ENCODE peak calls at places on chromosome 2, in six cellular contexts. One of them, this sample, is unnamed.
A peak's percentile ranks its signal among the peaks of the same experiment; 100 is the strongest.

GRCh38 chr2:157523270-157524059 is 79.6 kb upstream of the CYTIP start:
- DNase-seq in hepatocyte: no peak
- DNase-seq in CD4-positive, alpha-beta memory T cell: no peak
- DNase-seq in mesendoderm: no peak
- DNase-seq in lower lobe of right lung: no peak
- DNase-seq in Karpas-422: no peak
- DNase-seq in this sample: no peak

GRCh38 chr2:240635998-240636547 is 10.8 kb downstream of the GPR35 start:
- DNase-seq in hepatocyte: no peak
- DNase-seq in CD4-positive, alpha-beta memory T cell: no peak
- DNase-seq in mesendoderm: no peak
- DNase-seq in lower lobe of right lung: no peak
- DNase-seq in Karpas-422: no peak
- DNase-seq in this sample: no peak

GRCh38 chr2:56565143-56565542 is 381.4 kb downstream of the CCDC85A start:
- DNase-seq in hepatocyte: no peak
- DNase-seq in CD4-positive, alpha-beta memory T cell: no peak
- DNase-seq in mesendoderm: no peak
- DNase-seq in lower lobe of right lung: no peak
- DNase-seq in Karpas-422: no peak
- DNase-seq in this sample: no peak

GRCh38 chr2:195810340-195811098 is 153.5 kb downstream of the SLC39A10 start:
- DNase-seq in hepatocyte: no peak
- DNase-seq in CD4-positive, alpha-beta memory T cell: no peak
- DNase-seq in mesendoderm: no peak
- DNase-seq in lower lobe of right lung: no peak
- DNase-seq in Karpas-422: no peak
- DNase-seq in this sample: no peak

GRCh38 chr2:47323009-47323821 is 79.7 kb upstream of the MSH2 start:
- DNase-seq in hepatocyte: peak; percentile 86
- DNase-seq in CD4-positive, alpha-beta memory T cell: peak; percentile 57
- DNase-seq in mesendoderm: peak; percentile 82
- DNase-seq in lower lobe of right lung: peak; percentile 83
- DNase-seq in Karpas-422: peak; percentile 90
- DNase-seq in this sample: peak; percentile 57

GRCh38 chr2:179558010-179558911 is 293.6 kb upstream of the SESTD1 start:
- DNase-seq in hepatocyte: peak; percentile 19
- DNase-seq in CD4-positive, alpha-beta memory T cell: no peak
- DNase-seq in mesendoderm: no peak
- DNase-seq in lower lobe of right lung: no peak
- DNase-seq in Karpas-422: no peak
- DNase-seq in this sample: no peak

GRCh38 chr2:1866402-1867091 is 122.2 kb upstream of the PXDN start:
- DNase-seq in hepatocyte: no peak
- DNase-seq in CD4-positive, alpha-beta memory T cell: no peak
- DNase-seq in mesendoderm: peak; percentile 32
- DNase-seq in lower lobe of right lung: no peak
- DNase-seq in Karpas-422: no peak
- DNase-seq in this sample: no peak

GRCh38 chr2:23495661-23496114 is 110.7 kb downstream of the KLHL29 start:
- DNase-seq in hepatocyte: no peak
- DNase-seq in CD4-positive, alpha-beta memory T cell: no peak
- DNase-seq in mesendoderm: no peak
- DNase-seq in lower lobe of right lung: no peak
- DNase-seq in Karpas-422: no peak
- DNase-seq in this sample: no peak

GRCh38 chr2:150095361-150095760 is 392.1 kb downstream of the RND3 start:
- DNase-seq in hepatocyte: no peak
- DNase-seq in CD4-positive, alpha-beta memory T cell: no peak
- DNase-seq in mesendoderm: no peak
- DNase-seq in lower lobe of right lung: no peak
- DNase-seq in Karpas-422: no peak
- DNase-seq in this sample: no peak

GRCh38 chr2:239519081-239519920 is 118.5 kb upstream of the HDAC4 start:
- DNase-seq in hepatocyte: peak; percentile 33
- DNase-seq in CD4-positive, alpha-beta memory T cell: no peak
- DNase-seq in mesendoderm: peak; percentile 8
- DNase-seq in lower lobe of right lung: peak; percentile 52
- DNase-seq in Karpas-422: no peak
- DNase-seq in this sample: no peak

GRCh38 chr2:48248251-48248933 is 281.6 kb upstream of the STON1 start:
- DNase-seq in hepatocyte: peak; percentile 69
- DNase-seq in CD4-positive, alpha-beta memory T cell: no peak
- DNase-seq in mesendoderm: peak; percentile 95
- DNase-seq in lower lobe of right lung: no peak
- DNase-seq in Karpas-422: no peak
- DNase-seq in this sample: peak; percentile 11

GRCh38 chr2:21819475-21819874 is 695.7 kb downstream of the TDRD15 start:
- DNase-seq in hepatocyte: no peak
- DNase-seq in CD4-positive, alpha-beta memory T cell: no peak
- DNase-seq in mesendoderm: no peak
- DNase-seq in lower lobe of right lung: no peak
- DNase-seq in Karpas-422: no peak
- DNase-seq in this sample: no peak

GRCh38 chr2:169572821-169573159 is 875 bp downstream of the FASTKD1 start:
- DNase-seq in hepatocyte: no peak
- DNase-seq in CD4-positive, alpha-beta memory T cell: no peak
- DNase-seq in mesendoderm: no peak
- DNase-seq in lower lobe of right lung: no peak
- DNase-seq in Karpas-422: no peak
- DNase-seq in this sample: no peak

GRCh38 chr2:149857344-149857743 is 269.8 kb upstream of the MMADHC start:
- DNase-seq in hepatocyte: no peak
- DNase-seq in CD4-positive, alpha-beta memory T cell: no peak
- DNase-seq in mesendoderm: no peak
- DNase-seq in lower lobe of right lung: no peak
- DNase-seq in Karpas-422: no peak
- DNase-seq in this sample: no peak

GRCh38 chr2:176096986-176097819 is 2.4 kb upstream of the HOXD12 start:
- DNase-seq in hepatocyte: peak; percentile 89
- DNase-seq in CD4-positive, alpha-beta memory T cell: peak; percentile 61
- DNase-seq in mesendoderm: peak; percentile 94
- DNase-seq in lower lobe of right lung: peak; percentile 71
- DNase-seq in Karpas-422: peak; percentile 91
- DNase-seq in this sample: no peak

GRCh38 chr2:67930156-67930555 is 132.6 kb downstream of the C1D start:
- DNase-seq in hepatocyte: no peak
- DNase-seq in CD4-positive, alpha-beta memory T cell: no peak
- DNase-seq in mesendoderm: peak; percentile 98
- DNase-seq in lower lobe of right lung: no peak
- DNase-seq in Karpas-422: no peak
- DNase-seq in this sample: no peak

GRCh38 chr2:155456222-155456621 is 757.7 kb downstream of the KCNJ3 start:
- DNase-seq in hepatocyte: no peak
- DNase-seq in CD4-positive, alpha-beta memory T cell: no peak
- DNase-seq in mesendoderm: no peak
- DNase-seq in lower lobe of right lung: no peak
- DNase-seq in Karpas-422: no peak
- DNase-seq in this sample: no peak

GRCh38 chr2:10266133-10266620 is 36.5 kb upstream of the HPCAL1 start:
- DNase-seq in hepatocyte: no peak
- DNase-seq in CD4-positive, alpha-beta memory T cell: no peak
- DNase-seq in mesendoderm: no peak
- DNase-seq in lower lobe of right lung: no peak
- DNase-seq in Karpas-422: no peak
- DNase-seq in this sample: no peak

GRCh38 chr2:62415518-62415917 is 90.5 kb downstream of the TMEM17 start:
- DNase-seq in hepatocyte: no peak
- DNase-seq in CD4-positive, alpha-beta memory T cell: no peak
- DNase-seq in mesendoderm: no peak
- DNase-seq in lower lobe of right lung: no peak
- DNase-seq in Karpas-422: no peak
- DNase-seq in this sample: no peak

GRCh38 chr2:203774760-203775159 is 68.3 kb downstream of the CD28 start:
- DNase-seq in hepatocyte: no peak
- DNase-seq in CD4-positive, alpha-beta memory T cell: no peak
- DNase-seq in mesendoderm: no peak
- DNase-seq in lower lobe of right lung: no peak
- DNase-seq in Karpas-422: no peak
- DNase-seq in this sample: no peak

GRCh38 chr2:182521453-182522427 is 94.9 kb upstream of the PDE1A start:
- DNase-seq in hepatocyte: no peak
- DNase-seq in CD4-positive, alpha-beta memory T cell: no peak
- DNase-seq in mesendoderm: no peak
- DNase-seq in lower lobe of right lung: no peak
- DNase-seq in Karpas-422: no peak
- DNase-seq in this sample: no peak

GRCh38 chr2:240450532-240451107 is 15.2 kb downstream of the GPC1 start:
- DNase-seq in hepatocyte: no peak
- DNase-seq in CD4-positive, alpha-beta memory T cell: no peak
- DNase-seq in mesendoderm: no peak
- DNase-seq in lower lobe of right lung: peak; percentile 39
- DNase-seq in Karpas-422: peak; percentile 55
- DNase-seq in this sample: no peak

GRCh38 chr2:136894007-136894634 is 128.8 kb downstream of the THSD7B start:
- DNase-seq in hepatocyte: no peak
- DNase-seq in CD4-positive, alpha-beta memory T cell: no peak
- DNase-seq in mesendoderm: no peak
- DNase-seq in lower lobe of right lung: no peak
- DNase-seq in Karpas-422: no peak
- DNase-seq in this sample: no peak

DNA sequence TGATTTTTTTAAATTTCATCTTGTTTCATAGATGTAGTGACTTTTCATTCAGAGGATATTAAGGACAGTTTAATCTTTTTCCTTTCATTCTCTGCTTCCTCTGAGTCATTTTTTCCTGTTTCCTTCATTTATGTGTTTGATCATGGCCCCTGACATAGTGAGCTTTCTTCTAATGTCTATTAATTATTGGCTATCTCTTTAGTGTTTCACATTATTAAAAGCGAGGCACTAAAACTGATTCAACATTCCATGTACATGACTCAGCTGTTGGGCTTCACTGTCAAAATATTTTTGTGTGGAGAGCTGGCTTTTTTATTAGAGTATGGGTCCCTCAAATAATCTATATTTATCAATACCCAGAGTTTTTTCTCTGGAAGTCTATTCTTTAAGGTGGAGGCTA is 125.8 kb downstream of the THSD7B start:
- DNase-seq in hepatocyte: no peak
- DNase-seq in CD4-positive, alpha-beta memory T cell: no peak
- DNase-seq in mesendoderm: no peak
- DNase-seq in lower lobe of right lung: no peak
- DNase-seq in Karpas-422: no peak
- DNase-seq in this sample: no peak
- H3K36me3 ChIP-seq in hepatocyte: no peaks in the 10 kb centered on the region
- H3K36me3 ChIP-seq in CD4-positive, alpha-beta memory T cell: no peaks in the 10 kb centered on the region
- H3K36me3 ChIP-seq in mesendoderm: no peaks in the 10 kb centered on the region
- H3K36me3 ChIP-seq in lower lobe of right lung: no peaks in the 10 kb centered on the region
- H3K36me3 ChIP-seq in Karpas-422: no peaks in the 10 kb centered on the region
- H3K36me3 ChIP-seq in this sample: no peaks in the 10 kb centered on the region

GRCh38 chr2:86036790-86037138 is 68.9 kb downstream of the POLR1A start:
- DNase-seq in hepatocyte: no peak
- DNase-seq in CD4-positive, alpha-beta memory T cell: no peak
- DNase-seq in mesendoderm: no peak
- DNase-seq in lower lobe of right lung: peak; percentile 64
- DNase-seq in Karpas-422: no peak
- DNase-seq in this sample: no peak

GRCh38 chr2:86037141-86037794 is 68.4 kb downstream of the POLR1A start:
- DNase-seq in hepatocyte: no peak
- DNase-seq in CD4-positive, alpha-beta memory T cell: peak; percentile 20
- DNase-seq in mesendoderm: no peak
- DNase-seq in lower lobe of right lung: peak; percentile 86
- DNase-seq in Karpas-422: no peak
- DNase-seq in this sample: peak; percentile 55

GRCh38 chr2:86035883-86036789 is 69.5 kb downstream of the POLR1A start:
- DNase-seq in hepatocyte: peak; percentile 66
- DNase-seq in CD4-positive, alpha-beta memory T cell: peak; percentile 79
- DNase-seq in mesendoderm: peak; percentile 37
- DNase-seq in lower lobe of right lung: peak; percentile 86
- DNase-seq in Karpas-422: no peak
- DNase-seq in this sample: peak; percentile 91

GRCh38 chr2:86033751-86034680 is 71.7 kb downstream of the POLR1A start:
- DNase-seq in hepatocyte: no peak
- DNase-seq in CD4-positive, alpha-beta memory T cell: no peak
- DNase-seq in mesendoderm: no peak
- DNase-seq in lower lobe of right lung: no peak
- DNase-seq in Karpas-422: no peak
- DNase-seq in this sample: peak; percentile 64

DNA sequence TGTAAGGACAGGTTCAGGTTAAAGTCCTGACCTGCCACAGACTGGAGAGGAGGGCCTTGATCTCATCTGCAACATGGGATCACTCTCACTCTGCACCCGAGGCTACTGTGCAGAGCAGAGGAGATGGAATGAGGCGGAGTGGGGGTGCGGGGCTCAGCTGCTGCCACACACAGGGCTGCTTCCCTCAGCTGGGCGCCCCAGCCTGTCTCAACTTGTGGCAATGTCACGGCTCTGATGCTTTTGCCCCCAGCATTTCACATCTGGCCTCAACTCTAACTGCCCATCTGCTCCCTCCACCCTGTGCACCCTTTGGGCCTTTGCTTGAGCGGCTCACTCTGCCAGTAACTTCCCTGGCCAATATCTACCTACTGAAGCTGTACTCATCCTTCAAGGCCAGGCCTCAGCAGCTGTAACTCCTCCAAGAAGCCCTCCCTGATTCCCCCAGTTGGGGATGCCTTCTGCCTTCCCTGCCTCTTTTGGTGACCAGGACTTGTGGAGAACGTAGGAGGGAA is 70.3 kb downstream of the POLR1A start:
- DNase-seq in hepatocyte: no peak
- DNase-seq in CD4-positive, alpha-beta memory T cell: no peak
- DNase-seq in mesendoderm: no peak
- DNase-seq in lower lobe of right lung: no peak
- DNase-seq in Karpas-422: no peak
- DNase-seq in this sample: no peak
- H3K4me1 ChIP-seq in hepatocyte: peaks cover 26% of the 10 kb centered on the region
- H3K4me1 ChIP-seq in CD4-positive, alpha-beta memory T cell: peaks cover 75% of the 10 kb centered on the region
- H3K4me1 ChIP-seq in mesendoderm: no peaks in the 10 kb centered on the region
- H3K4me1 ChIP-seq in lower lobe of right lung: peaks cover 53% of the 10 kb centered on the region
- H3K4me1 ChIP-seq in Karpas-422: no peaks in the 10 kb centered on the region
- H3K4me1 ChIP-seq in this sample: peaks cover 53% of the 10 kb centered on the region

DNA sequence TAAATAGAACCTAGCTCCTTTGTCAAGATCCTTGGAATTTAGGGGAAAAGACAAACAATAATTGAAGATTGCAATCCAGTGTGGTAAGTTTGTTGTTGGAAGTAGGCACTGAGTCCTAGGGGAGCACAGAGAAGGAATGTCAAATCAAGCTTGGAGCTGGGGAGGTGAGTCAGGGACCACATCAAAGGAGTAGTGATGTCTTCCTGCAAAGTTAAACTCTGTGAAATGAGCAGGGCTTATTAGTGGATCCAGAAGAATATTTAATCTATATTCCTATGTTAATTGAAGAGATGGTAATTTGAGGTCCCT is 41.7 kb upstream of the NABP1 start:
- DNase-seq in hepatocyte: no peak
- DNase-seq in CD4-positive, alpha-beta memory T cell: no peak
- DNase-seq in mesendoderm: peak; percentile 38
- DNase-seq in lower lobe of right lung: no peak
- DNase-seq in Karpas-422: no peak
- DNase-seq in this sample: no peak
- H3K27ac ChIP-seq in hepatocyte: peak overlapping the region; percentile 77
- H3K27ac ChIP-seq in CD4-positive, alpha-beta memory T cell: no peak overlapping the region
- H3K27ac ChIP-seq in mesendoderm: no peak overlapping the region
- H3K27ac ChIP-seq in lower lobe of right lung: no peak overlapping the region
- H3K27ac ChIP-seq in Karpas-422: no peak overlapping the region
- H3K27ac ChIP-seq in this sample: no peak overlapping the region

DNA sequence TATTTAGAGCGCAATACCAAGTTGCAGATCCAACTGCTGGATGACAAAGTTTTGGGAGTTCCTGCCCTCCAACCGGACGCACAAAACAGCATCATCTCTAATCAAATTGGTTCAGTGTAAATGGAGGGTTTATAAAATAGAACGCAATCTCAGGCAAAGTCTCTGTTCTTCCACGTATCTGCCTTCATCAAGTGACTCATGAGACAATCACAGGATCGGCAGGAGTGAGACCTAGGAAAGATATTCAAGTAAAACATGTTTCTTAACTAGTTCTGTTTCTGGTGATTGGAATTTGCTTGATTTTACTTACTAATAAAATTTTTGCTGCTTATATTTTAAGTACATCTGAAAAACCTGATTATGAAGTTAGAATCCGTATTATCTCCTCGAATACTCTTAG is 7.6 kb downstream of the FZD5 start:
- DNase-seq in hepatocyte: no peak
- DNase-seq in CD4-positive, alpha-beta memory T cell: no peak
- DNase-seq in mesendoderm: peak; percentile 56
- DNase-seq in lower lobe of right lung: no peak
- DNase-seq in Karpas-422: no peak
- DNase-seq in this sample: no peak
- H3K36me3 ChIP-seq in hepatocyte: no peaks in the 10 kb centered on the region
- H3K36me3 ChIP-seq in CD4-positive, alpha-beta memory T cell: no peaks in the 10 kb centered on the region
- H3K36me3 ChIP-seq in mesendoderm: peaks cover 2% of the 10 kb centered on the region
- H3K36me3 ChIP-seq in lower lobe of right lung: peaks cover 37% of the 10 kb centered on the region
- H3K36me3 ChIP-seq in Karpas-422: no peaks in the 10 kb centered on the region
- H3K36me3 ChIP-seq in this sample: no peaks in the 10 kb centered on the region